ENCODE peak calls at places on chromosomes 6 and 20, in eight cellular contexts. L, X, J, O, A, Z, P and S are unnamed samples.

GRCh38 chr6:140979642-140980091 is 1153.1 kb upstream of the GJE1 start:
- DNase-seq in L (peak; percentile 83), X (peak; percentile 66), J (peak; percentile 30), O (no peak), A (no peak), Z (no peak), P (peak; percentile 98), S (peak; percentile 92)

GRCh38 chr20:44050925-44051660 is 135.9 kb downstream of the JPH2 start:
- DNase-seq in L (no peak), X (no peak), J (peak; percentile 6), O (no peak), A (no peak), Z (peak; percentile 24), P (no peak), S (no peak)

GRCh38 chr6:13307508-13307995 is 20.8 kb downstream of the TBC1D7 start:
- DNase-seq in L (peak; percentile 29), X (no peak), J (no peak), O (no peak), A (peak; percentile 73), Z (no peak), P (peak; percentile 94), S (peak; percentile 62)

GRCh38 chr6:129889580-129889979 is 28.5 kb upstream of the TMEM244 start:
- DNase-seq in L (peak; percentile 89), X (peak; percentile 42), J (no peak), O (no peak), A (no peak), Z (no peak), P (peak; percentile 77), S (peak; percentile 90)

GRCh38 chr6:142404751-142405150 is 102.9 kb downstream of the ADGRG6 start:
- DNase-seq in L (no peak), X (no peak), J (no peak), O (no peak), A (no peak), Z (no peak), P (no peak), S (no peak)

GRCh38 chr6:128388380-128388779 is 132.0 kb downstream of the PTPRK start:
- DNase-seq in L (no peak), X (no peak), J (no peak), O (no peak), A (no peak), Z (no peak), P (no peak), S (no peak)

GRCh38 chr6:142482973-142483372 is 181.2 kb downstream of the ADGRG6 start:
- DNase-seq in L (peak; percentile 36), X (no peak), J (no peak), O (no peak), A (no peak), Z (no peak), P (no peak), S (no peak)

GRCh38 chr20:38203337-38204003 is 38.4 kb upstream of the TGM2 start:
- DNase-seq in L (no peak), X (no peak), J (no peak), O (no peak), A (no peak), Z (no peak), P (no peak), S (no peak)

GRCh38 chr6:111522393-111523020 is 39.5 kb upstream of the REV3L start:
- DNase-seq in L (no peak), X (no peak), J (no peak), O (no peak), A (no peak), Z (no peak), P (no peak), S (no peak)

GRCh38 chr6:163983601-163984445 is 569.3 kb downstream of the QKI start:
- DNase-seq in L (no peak), X (no peak), J (no peak), O (peak; percentile 38), A (no peak), Z (no peak), P (no peak), S (peak; percentile 36)

GRCh38 chr6:132648356-132648755 is 10.6 kb downstream of the TAAR1 start:
- DNase-seq in L (peak; percentile 62), X (no peak), J (no peak), O (no peak), A (no peak), Z (no peak), P (peak; percentile 61), S (peak; percentile 77)

GRCh38 chr20:2305946-2306345 is 10.1 kb downstream of the TGM3 start:
- DNase-seq in L (no peak), X (no peak), J (no peak), O (no peak), A (no peak), Z (no peak), P (no peak), S (no peak)

GRCh38 chr6:131954775-131955107 is 3.6 kb upstream of the CCN2 start:
- DNase-seq in L (peak; percentile 64), X (peak; percentile 99), J (peak; percentile 38), O (no peak), A (peak; percentile 63), Z (peak; percentile 81), P (peak; percentile 100), S (peak; percentile 99)

GRCh38 chr6:3939964-3940363 is 90.8 kb downstream of the FAM50B start:
- DNase-seq in L (peak; percentile 24), X (no peak), J (no peak), O (no peak), A (no peak), Z (no peak), P (peak; percentile 88), S (no peak)

GRCh38 chr6:133609404-133610270 is 279.3 kb upstream of the TCF21 start:
- DNase-seq in L (peak; percentile 99), X (peak; percentile 100), J (no peak), O (no peak), A (no peak), Z (no peak), P (peak; percentile 100), S (peak; percentile 99)

GRCh38 chr6:35368038-35368887 is 25.9 kb downstream of the PPARD start:
- DNase-seq in L (peak; percentile 89), X (no peak), J (no peak), O (no peak), A (no peak), Z (no peak), P (peak; percentile 50), S (peak; percentile 63)

GRCh38 chr6:11381801-11382513 is 149.5 kb upstream of the NEDD9 start:
- DNase-seq in L (no peak), X (no peak), J (no peak), O (no peak), A (peak; percentile 64), Z (peak; percentile 43), P (no peak), S (no peak)

DNA sequence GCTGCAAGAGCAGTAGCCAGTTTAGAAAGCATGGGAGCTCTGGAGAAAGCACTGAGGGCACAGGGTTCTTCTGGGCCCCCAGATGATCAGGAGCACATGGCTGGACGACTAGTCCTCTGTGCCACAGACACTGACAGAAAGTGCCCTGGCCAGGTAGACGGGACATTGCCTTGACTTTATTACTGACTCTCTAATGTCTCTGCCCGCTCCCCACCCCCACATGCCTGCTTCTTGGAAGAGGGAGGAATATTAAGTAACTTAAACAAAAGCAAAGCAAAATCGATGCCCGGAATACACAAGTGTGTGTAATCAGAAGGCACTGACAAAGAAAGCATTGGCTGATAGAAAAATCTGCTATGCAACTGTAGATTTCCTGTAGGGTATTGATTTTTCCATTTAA is 99.3 kb downstream of the SOBP start:
- DNase-seq in L (no peak), X (no peak), J (no peak), O (no peak), A (no peak), Z (no peak), P (no peak), S (no peak)
- H3K4me3 ChIP-seq in L (no peak overlapping the region), X (no peak overlapping the region), J (no peak overlapping the region), O (no peak overlapping the region), A (no peak overlapping the region), Z (no peak overlapping the region), P (no peak overlapping the region), S (no peak overlapping the region)

GRCh38 chr6:29853245-29853644 is 25.6 kb downstream of the HLA-G start:
- DNase-seq in L (no peak), X (no peak), J (no peak), O (no peak), A (no peak), Z (no peak), P (no peak), S (no peak)
- TF ChIP-seq CTCF in L (no peak), X (no peak), J (no peak), O (no peak), A (peak; percentile 9), Z (no peak), P (no peak), S (no peak)

GRCh38 chr20:62219992-62220665 is at the start of gene HRH3:
- DNase-seq in L (peak; percentile 46), X (no peak), J (no peak), O (no peak), A (no peak), Z (peak; percentile 53), P (peak; percentile 26), S (no peak)
- H3K4me3 ChIP-seq in L (no peak within 1 kb of the TSS), X (peak within 1 kb of the TSS; percentile 17), J (no peak within 1 kb of the TSS), O (peak within 1 kb of the TSS; percentile 52), A (peak within 1 kb of the TSS; percentile 19), Z (peak within 1 kb of the TSS; percentile 47), P (no peak within 1 kb of the TSS), S (no peak within 1 kb of the TSS)

GRCh38 chr6:144928847-144929246 is 643.7 kb downstream of the UTRN start:
- DNase-seq in L (no peak), X (no peak), J (no peak), O (no peak), A (no peak), Z (no peak), P (no peak), S (no peak)

GRCh38 chr6:144929262-144929661 is 644.1 kb downstream of the UTRN start:
- DNase-seq in L (no peak), X (no peak), J (no peak), O (no peak), A (no peak), Z (no peak), P (no peak), S (no peak)

GRCh38 chr6:144932621-144933020 is 647.5 kb downstream of the UTRN start:
- DNase-seq in L (no peak), X (no peak), J (no peak), O (no peak), A (no peak), Z (no peak), P (no peak), S (no peak)

GRCh38 chr6:144935181-144935580 is 650.0 kb downstream of the UTRN start:
- DNase-seq in L (no peak), X (no peak), J (no peak), O (no peak), A (no peak), Z (no peak), P (no peak), S (no peak)

DNA sequence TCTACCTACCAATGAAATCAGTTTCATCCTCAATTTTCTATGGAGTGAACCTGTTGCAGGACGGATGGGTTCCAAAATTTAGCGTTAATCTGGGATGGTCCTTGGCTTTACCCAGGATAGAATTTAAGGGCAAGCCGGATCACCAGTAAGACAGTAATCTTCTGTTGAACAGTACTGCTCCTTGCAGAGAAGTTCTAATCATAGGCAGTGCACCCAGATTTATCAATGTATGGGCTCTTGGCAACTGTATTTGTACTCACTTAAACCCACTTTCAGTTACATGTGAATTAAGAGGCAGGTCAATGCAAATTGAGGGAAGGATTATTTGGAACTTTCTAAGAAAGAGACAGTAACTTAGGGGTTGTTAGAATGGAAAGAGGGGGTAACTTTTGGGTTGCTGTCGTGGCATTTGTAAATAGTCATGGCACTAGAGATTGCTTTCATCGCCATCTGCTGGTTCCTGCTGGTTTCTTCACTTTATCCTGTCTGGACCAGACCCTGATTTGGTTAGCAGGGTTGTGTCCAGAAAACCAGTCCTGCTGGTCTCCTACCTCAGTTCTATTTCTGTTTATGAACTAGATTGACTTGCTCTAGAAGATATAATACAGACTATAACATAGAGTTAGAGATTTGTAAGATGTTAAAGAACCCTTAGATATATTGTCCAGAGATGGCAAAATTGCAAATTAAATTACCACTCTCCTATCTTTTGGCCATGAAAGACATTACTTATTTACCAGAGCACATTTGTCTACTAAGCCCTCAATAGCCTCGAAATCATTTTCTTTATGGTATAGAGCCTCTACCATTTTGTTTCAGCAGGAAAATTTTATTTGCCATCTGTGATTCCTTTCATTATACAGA is 646.3 kb downstream of the UTRN start:
- DNase-seq in L (peak; percentile 74), X (no peak), J (peak; percentile 21), O (peak; percentile 29), A (no peak), Z (peak; percentile 35), P (peak; percentile 58), S (peak; percentile 41)
- TF ChIP-seq CTCF in L (peak; percentile 67), X (peak; percentile 80), J (no peak), O (peak; percentile 60), A (peak; percentile 58), Z (peak; percentile 51), P (peak; percentile 81), S (peak; percentile 77)